ENCODE peak calls at places on chromosomes 16 and 17, in nine cellular contexts. A, F, D, P, U, M, E, W and X are unnamed samples.

GRCh38 chr17:83200746-83201145 is 121.3 kb downstream of the METRNL start:
- DNase-seq in A (no peak), F (no peak), D (no peak), P (no peak), U (peak; percentile 6), M (peak; percentile 8), E (no peak), W (no peak), X (no peak)

GRCh38 chr17:66185842-66186241 is 6.1 kb downstream of the CEP112 start:
- DNase-seq in A (no peak), F (no peak), D (no peak), P (no peak), U (no peak), M (no peak), E (no peak), W (no peak), X (no peak)

GRCh38 chr16:1696863-1697262 is 9.1 kb upstream of the MAPK8IP3 start:
- DNase-seq in A (no peak), F (no peak), D (no peak), P (peak; percentile 38), U (no peak), M (no peak), E (no peak), W (no peak), X (no peak)

GRCh38 chr17:71921726-71922320 is 199.0 kb upstream of the SOX9 start:
- DNase-seq in A (no peak), F (no peak), D (no peak), P (no peak), U (no peak), M (no peak), E (no peak), W (no peak), X (no peak)

GRCh38 chr17:42518046-42518754 is 17.8 kb upstream of the NAGLU start:
- DNase-seq in A (no peak), F (peak; percentile 89), D (no peak), P (peak; percentile 68), U (no peak), M (no peak), E (no peak), W (no peak), X (peak; percentile 72)

GRCh38 chr16:47852991-47853390 is 302.8 kb downstream of the ABCC12 start:
- DNase-seq in A (no peak), F (no peak), D (no peak), P (no peak), U (no peak), M (no peak), E (no peak), W (no peak), X (no peak)

GRCh38 chr17:74637912-74638311 is 14.4 kb upstream of the CD300E start:
- DNase-seq in A (no peak), F (no peak), D (no peak), P (no peak), U (no peak), M (no peak), E (no peak), W (no peak), X (no peak)

GRCh38 chr17:68428498-68429172 is 28.7 kb downstream of the WIPI1 start:
- DNase-seq in A (no peak), F (no peak), D (peak; percentile 29), P (no peak), U (no peak), M (no peak), E (no peak), W (no peak), X (no peak)

GRCh38 chr17:20121359-20122235 is 112.4 kb downstream of the SPECC1 start:
- DNase-seq in A (peak; percentile 19), F (peak; percentile 78), D (peak; percentile 62), P (peak; percentile 65), U (no peak), M (peak; percentile 75), E (peak; percentile 38), W (peak; percentile 85), X (peak; percentile 15)

GRCh38 chr16:22192261-22193133 is 13.6 kb upstream of the EEF2K start:
- DNase-seq in A (peak; percentile 88), F (peak; percentile 82), D (peak; percentile 67), P (no peak), U (no peak), M (peak; percentile 24), E (peak; percentile 41), W (peak; percentile 63), X (no peak)

GRCh38 chr17:75153854-75154194 is 488 bp downstream of the JPT1 start:
- DNase-seq in A (no peak), F (peak; percentile 12), D (peak; percentile 73), P (no peak), U (no peak), M (peak; percentile 54), E (no peak), W (no peak), X (no peak)

GRCh38 chr17:58969156-58969555 is 137.5 kb downstream of the TRIM37 start:
- DNase-seq in A (no peak), F (no peak), D (peak; percentile 99), P (peak; percentile 43), U (no peak), M (no peak), E (no peak), W (no peak), X (no peak)

GRCh38 chr16:13957197-13958078 is 37.5 kb downstream of the ERCC4 start:
- DNase-seq in A (no peak), F (peak; percentile 77), D (peak; percentile 92), P (peak; percentile 71), U (peak; percentile 84), M (peak; percentile 44), E (no peak), W (peak; percentile 27), X (peak; percentile 84)

GRCh38 chr16:75248536-75249380 is 2.7 kb downstream of the BCAR1 start:
- DNase-seq in A (no peak), F (no peak), D (no peak), P (no peak), U (no peak), M (no peak), E (no peak), W (peak; percentile 52), X (no peak)

GRCh38 chr17:15233022-15233805 is 31.9 kb downstream of the PMP22 start:
- DNase-seq in A (no peak), F (peak; percentile 91), D (no peak), P (peak; percentile 40), U (no peak), M (no peak), E (no peak), W (peak; percentile 32), X (no peak)

GRCh38 chr16:68985855-68986254 is 119.6 kb upstream of the HAS3 start:
- DNase-seq in A (no peak), F (peak; percentile 9), D (no peak), P (no peak), U (no peak), M (no peak), E (no peak), W (no peak), X (no peak)

GRCh38 chr17:42118545-42118944 is 2.6 kb downstream of the KAT2A start:
- DNase-seq in A (no peak), F (no peak), D (peak; percentile 42), P (no peak), U (no peak), M (peak; percentile 48), E (no peak), W (no peak), X (peak; percentile 47)

GRCh38 chr17:46053911-46054534 is 55.0 kb downstream of the STH start:
- DNase-seq in A (no peak), F (peak; percentile 9), D (no peak), P (no peak), U (no peak), M (no peak), E (no peak), W (no peak), X (no peak)

GRCh38 chr16:85556456-85557082 is 56.6 kb upstream of the GSE1 start:
- DNase-seq in A (no peak), F (peak; percentile 48), D (peak; percentile 66), P (no peak), U (peak; percentile 90), M (no peak), E (no peak), W (no peak), X (no peak)

GRCh38 chr16:85126731-85127662 is 14.7 kb upstream of the CIBAR2 start:
- DNase-seq in A (no peak), F (peak; percentile 77), D (peak; percentile 77), P (peak; percentile 34), U (peak; percentile 69), M (peak; percentile 67), E (no peak), W (peak; percentile 19), X (no peak)

GRCh38 chr17:73621685-73622084 is 22.6 kb downstream of the SDK2 start:
- DNase-seq in A (no peak), F (no peak), D (no peak), P (no peak), U (no peak), M (no peak), E (no peak), W (no peak), X (no peak)

GRCh38 chr16:78413651-78414050 is 314.2 kb downstream of the WWOX start:
- DNase-seq in A (no peak), F (no peak), D (no peak), P (no peak), U (no peak), M (no peak), E (no peak), W (no peak), X (no peak)

GRCh38 chr17:28573966-28574480 is 2.7 kb downstream of the ALDOC start:
- DNase-seq in A (no peak), F (no peak), D (no peak), P (no peak), U (no peak), M (no peak), E (no peak), W (no peak), X (no peak)

GRCh38 chr17:76943781-76944213 is 75.6 kb downstream of the MGAT5B start:
- DNase-seq in A (no peak), F (no peak), D (peak; percentile 98), P (no peak), U (peak; percentile 40), M (no peak), E (no peak), W (no peak), X (no peak)

GRCh38 chr17:33080091-33080490 is 88.4 kb downstream of the SPACA3 start:
- DNase-seq in A (no peak), F (no peak), D (no peak), P (no peak), U (no peak), M (no peak), E (no peak), W (no peak), X (no peak)

GRCh38 chr16:5042574-5043171 is 8.9 kb upstream of the NAGPA start:
- DNase-seq in A (no peak), F (peak; percentile 28), D (no peak), P (no peak), U (no peak), M (no peak), E (no peak), W (no peak), X (no peak)

GRCh38 chr16:50166511-50167500 is 13.7 kb downstream of the TENT4B start:
- DNase-seq in A (no peak), F (no peak), D (no peak), P (no peak), U (no peak), M (no peak), E (no peak), W (no peak), X (no peak)

GRCh38 chr17:42414782-42415409 is 8.2 kb downstream of the CAVIN1 start:
- DNase-seq in A (no peak), F (no peak), D (no peak), P (no peak), U (no peak), M (no peak), E (peak; percentile 24), W (no peak), X (no peak)

GRCh38 chr17:75601057-75601987 is 13.7 kb downstream of the MYO15B start:
- DNase-seq in A (peak; percentile 38), F (peak; percentile 56), D (no peak), P (peak; percentile 68), U (no peak), M (peak; percentile 74), E (peak; percentile 35), W (peak; percentile 2), X (peak; percentile 51)

GRCh38 chr17:76370261-76370993 is 14.0 kb upstream of the SPHK1 start:
- DNase-seq in A (no peak), F (peak; percentile 94), D (no peak), P (no peak), U (no peak), M (no peak), E (no peak), W (no peak), X (peak; percentile 90)

GRCh38 chr16:4937782-4938682 is 1.1 kb upstream of the PPL start:
- DNase-seq in A (no peak), F (no peak), D (no peak), P (no peak), U (no peak), M (no peak), E (no peak), W (peak; percentile 3), X (no peak)